ENCODE peak calls at places on chromosomes 12 and 14, in four cellular contexts. S is spleen, B is ovary, O is right lobe of liver. C is an unnamed sample. For H3K4me1, the result is how much of the 10 kb centered on the place peaks cover.

GRCh38 chr14:104138098-104138890 is at the start of gene KIF26A:
- DNase-seq in B (peak), O (no peak), S (peak), C (peak)

GRCh38 chr12:123763093-123763492 is 992 bp downstream of the DNAH10 start:
- DNase-seq in O (no peak), S (no peak), B (no peak), C (no peak)

GRCh38 chr14:25006961-25007795 is 42.8 kb downstream of the STXBP6 start:
- DNase-seq in B (no peak), O (no peak), S (no peak), C (no peak)

GRCh38 chr12:632102-632696 is 31.0 kb downstream of the NINJ2 start:
- DNase-seq in O (peak), S (peak), B (no peak), C (peak)

GRCh38 chr12:113207621-113208040 is 13.6 kb upstream of the TPCN1 start:
- DNase-seq in O (no peak), S (no peak), B (no peak), C (no peak)

GRCh38 chr14:36661506-36662257 is at the start of gene PAX9:
- DNase-seq in S (no peak), B (no peak), O (peak), C (peak)

GRCh38 chr14:92160619-92161018 is 38.9 kb downstream of the CPSF2 start:
- DNase-seq in B (no peak), O (no peak), S (no peak), C (peak)

GRCh38 chr12:94169495-94169894 is 21.1 kb downstream of the PLXNC1 start:
- DNase-seq in S (no peak), B (no peak), O (no peak), C (no peak)

GRCh38 chr12:70248916-70249315 is 5.7 kb downstream of the CNOT2 start:
- DNase-seq in B (no peak), O (no peak), S (no peak), C (no peak)

GRCh38 chr14:103386632-103387329 is 1.6 kb downstream of the MARK3 start:
- DNase-seq in O (no peak), S (no peak), B (no peak), C (no peak)

GRCh38 chr12:64404470-64405446 is 566 bp downstream of the XPOT start:
- DNase-seq in S (no peak), B (no peak), O (peak), C (no peak)

GRCh38 chr14:106039400-106039799 is 513.0 kb downstream of the TMEM121 start:
- DNase-seq in O (no peak), B (no peak), S (no peak), C (no peak)

GRCh38 chr12:57893460-57894353 is 47.2 kb upstream of the CTDSP2 start:
- DNase-seq in B (peak), S (no peak), O (peak), C (peak)

GRCh38 chr14:63308723-63309317 is 9.9 kb downstream of the GPHB5 start:
- DNase-seq in S (no peak), O (no peak), B (no peak), C (no peak)

GRCh38 chr14:39416072-39416471 is 16.2 kb downstream of the FBXO33 start:
- DNase-seq in S (no peak), O (no peak), B (no peak), C (no peak)

GRCh38 chr12:18171571-18171970 is 81.6 kb upstream of the RERGL start:
- DNase-seq in O (no peak), S (no peak), B (no peak), C (no peak)

GRCh38 chr14:86654558-86655184 is 1124.7 kb downstream of the FLRT2 start:
- DNase-seq in S (no peak), O (no peak), B (no peak), C (no peak)

DNA sequence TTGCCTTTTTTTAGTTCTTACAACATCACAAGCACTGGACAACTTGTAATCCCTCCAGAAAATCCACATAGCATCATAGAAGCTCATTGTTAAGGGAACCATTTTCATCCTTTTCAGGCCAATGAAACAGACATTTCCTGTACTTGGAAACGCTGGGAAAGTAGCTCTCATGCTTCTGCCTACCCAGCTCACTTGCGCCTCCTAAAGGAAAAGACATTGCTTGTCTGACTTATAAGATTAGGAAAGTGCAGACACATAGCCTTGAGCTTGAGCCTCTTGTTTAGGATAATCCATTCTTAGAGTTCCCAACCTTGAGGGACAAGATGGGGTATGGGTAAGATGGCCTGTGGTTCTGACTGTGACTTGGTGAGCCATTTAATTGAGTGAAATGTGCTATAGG is 589.5 kb downstream of the NOVA1 start:
- DNase-seq in O (no peak), S (no peak), B (no peak), C (no peak)
- TF ChIP-seq POLR2A in O (no peak), S (no peak), B (no peak), C (no peak)

GRCh38 chr12:26701604-26702215 is 131.3 kb downstream of the ITPR2 start:
- DNase-seq in O (no peak), S (no peak), B (no peak), C (no peak)

GRCh38 chr12:26704214-26704613 is 128.8 kb downstream of the ITPR2 start:
- DNase-seq in B (no peak), O (no peak), S (no peak), C (no peak)

GRCh38 chr12:26700430-26700829 is 132.6 kb downstream of the ITPR2 start:
- DNase-seq in B (no peak), S (no peak), O (no peak), C (no peak)

GRCh38 chr12:26699237-26699636 is 133.8 kb downstream of the ITPR2 start:
- DNase-seq in S (no peak), O (no peak), B (no peak), C (no peak)

GRCh38 chr12:26704684-26705475 is 128.1 kb downstream of the ITPR2 start:
- DNase-seq in B (no peak), O (no peak), S (no peak), C (peak)
- H3K4me1 ChIP-seq in B (under half), O (under half), S (under half), C (under half)

DNA sequence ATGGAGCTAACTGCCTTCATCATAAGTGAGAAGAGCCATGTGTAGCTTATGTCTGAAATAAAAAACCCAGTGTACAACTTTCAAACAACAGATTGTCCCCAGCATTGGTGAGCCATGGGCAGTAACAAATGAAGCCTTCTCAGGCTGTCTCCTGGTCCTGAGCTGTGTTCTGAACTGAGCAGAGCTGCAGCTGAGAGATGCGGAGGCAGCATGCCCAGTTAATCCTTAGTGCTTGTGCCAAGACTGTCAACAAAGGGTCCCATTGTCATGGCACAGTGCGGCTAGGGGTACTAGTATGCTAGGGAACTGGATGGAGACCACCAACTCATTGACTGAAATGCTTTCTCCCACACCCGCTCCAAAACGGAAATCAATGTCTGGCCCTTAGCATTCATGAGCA is 154.3 kb downstream of the RMST start:
- DNase-seq in O (no peak), B (no peak), S (no peak), C (no peak)
- TF ChIP-seq POLR2A in O (no peak), B (no peak), S (no peak), C (no peak)

GRCh38 chr12:116126610-116127009 is 150.9 kb downstream of the MED13L start:
- DNase-seq in S (no peak), B (no peak), O (no peak), C (no peak)
- H3K4me1 ChIP-seq in S (half or more), B (under half), O (under half), C (half or more)

GRCh38 chr14:81169267-81169666 is 51.5 kb downstream of the GTF2A1 start:
- DNase-seq in S (no peak), B (no peak), O (no peak), C (no peak)

GRCh38 chr14:81169711-81170103 is 51.1 kb downstream of the GTF2A1 start:
- DNase-seq in B (peak), O (peak), S (peak), C (peak)

GRCh38 chr14:81172353-81172752 is 48.4 kb downstream of the GTF2A1 start:
- DNase-seq in B (no peak), S (no peak), O (no peak), C (no peak)

GRCh38 chr14:81170829-81171195 is 49.9 kb downstream of the GTF2A1 start:
- DNase-seq in O (no peak), S (no peak), B (no peak), C (no peak)

GRCh38 chr14:81170104-81170828 is 50.5 kb downstream of the GTF2A1 start:
- DNase-seq in B (peak), S (peak), O (peak), C (peak)
- TF ChIP-seq POLR2A in B (peak), S (peak), O (peak), C (no peak)

GRCh38 chr14:64508215-64508776 is 3.7 kb downstream of the ZBTB1 start:
- DNase-seq in B (no peak), S (no peak), O (no peak), C (no peak)
- H3K4me1 ChIP-seq in B (under half), S (half or more), O (under half), C (half or more)

GRCh38 chr12:119666900-119667576 is 895 bp upstream of the PRKAB1 start:
- DNase-seq in B (no peak), O (no peak), S (no peak), C (no peak)

GRCh38 chr12:119666226-119666808 is 1.6 kb upstream of the PRKAB1 start:
- DNase-seq in O (no peak), B (no peak), S (no peak), C (no peak)

GRCh38 chr12:119668315-119668651 is 350 bp downstream of the PRKAB1 start:
- DNase-seq in O (no peak), B (no peak), S (no peak), C (no peak)

GRCh38 chr12:119669744-119670472 is 2.0 kb downstream of the PRKAB1 start:
- DNase-seq in S (no peak), B (no peak), O (no peak), C (peak)

GRCh38 chr12:119667577-119668314 is at the start of gene PRKAB1:
- DNase-seq in B (peak), S (peak), O (peak), C (peak)
- TF ChIP-seq POLR2A in B (no peak), S (no peak), O (peak), C (peak)

DNA sequence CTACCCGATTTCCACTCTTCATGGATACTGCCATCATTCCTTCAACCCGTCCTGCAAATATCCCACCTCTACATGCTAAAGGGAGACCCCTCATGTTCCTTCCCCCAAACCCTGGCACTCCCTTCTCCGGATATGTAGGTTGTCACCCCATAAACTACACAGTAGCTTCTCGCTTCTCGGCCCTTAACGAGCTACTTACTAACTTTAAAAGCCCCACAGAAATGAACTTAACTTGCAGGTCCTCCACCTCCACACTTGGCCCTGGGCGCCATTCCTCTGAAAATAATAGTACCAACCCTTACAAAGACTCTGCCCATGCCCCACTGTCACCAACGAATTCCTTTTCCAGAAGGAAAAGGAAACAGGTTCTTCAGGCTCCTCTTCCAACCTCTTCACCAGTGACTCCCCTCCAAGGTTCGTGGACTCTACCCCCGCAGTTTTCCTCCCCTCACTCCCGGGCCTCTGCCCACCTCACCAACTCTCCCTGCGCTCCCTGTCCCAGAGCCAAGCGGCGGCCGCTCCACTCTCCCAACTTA is 1.2 kb downstream of the SPPL3 start:
- DNase-seq in O (no peak), S (no peak), B (no peak), C (no peak)
- H3K4me1 ChIP-seq in O (under half), S (half or more), B (under half), C (under half)

GRCh38 chr12:53483225-53483978 is 15.9 kb downstream of the MAP3K12 start:
- DNase-seq in B (no peak), O (peak), S (no peak), C (no peak)
- TF ChIP-seq POLR2A in B (no peak), O (no peak), S (peak), C (no peak)